ENCODE peak calls at places on chromosomes 1 and 21, in five cellular contexts. Y is gastrocnemius medialis, C is brain microvascular endothelial cell, I is body of pancreas, D is H9. O is an unnamed sample.

GRCh38 chr1:207495816-207496792 is at the start of gene CR1:
- DNase-seq in Y (peak), C (no peak), I (no peak), D (peak), O (peak)

GRCh38 chr1:53074313-53075154 is 12.5 kb downstream of the PODN start:
- DNase-seq in Y (peak), C (no peak), I (no peak), D (peak), O (peak)

GRCh38 chr1:54995835-54996234 is 2.9 kb upstream of the BSND start:
- DNase-seq in Y (no peak), C (no peak), I (no peak), D (no peak), O (no peak)

GRCh38 chr1:101163406-101163770 is 73.4 kb upstream of the S1PR1 start:
- DNase-seq in Y (no peak), C (no peak), I (no peak), D (no peak), O (no peak)

GRCh38 chr1:100458925-100459814 is 78.8 kb upstream of the GPR88 start:
- DNase-seq in Y (peak), C (peak), I (peak), D (peak), O (peak)

GRCh38 chr1:160260436-160261382 is 1.6 kb downstream of the DCAF8 start:
- DNase-seq in Y (no peak), C (peak), I (no peak), D (no peak), O (no peak)

GRCh38 chr1:53652441-53653199 is 86.3 kb downstream of the GLIS1 start:
- DNase-seq in Y (peak), C (no peak), I (no peak), D (no peak), O (no peak)

GRCh38 chr1:212595787-212596714 is 12.5 kb upstream of the ATF3 start:
- DNase-seq in Y (no peak), C (peak), I (peak), D (no peak), O (peak)

GRCh38 chr1:156602557-156602993 is 1.3 kb upstream of the GPATCH4 start:
- DNase-seq in Y (no peak), C (no peak), I (no peak), D (no peak), O (no peak)

GRCh38 chr1:84704872-84705426 is 14.7 kb upstream of the SSX2IP start:
- DNase-seq in Y (no peak), C (no peak), I (no peak), D (no peak), O (no peak)

GRCh38 chr1:248164031-248164430 is 10.6 kb upstream of the OR2M2 start:
- DNase-seq in Y (no peak), C (no peak), I (no peak), D (no peak), O (no peak)

GRCh38 chr1:32775640-32776337 is 41.4 kb downstream of the YARS1 start:
- DNase-seq in Y (no peak), C (no peak), I (no peak), D (no peak), O (no peak)

GRCh38 chr1:160116277-160117147 is 953 bp downstream of the ATP1A2 start:
- DNase-seq in Y (peak), C (no peak), I (no peak), D (no peak), O (no peak)

GRCh38 chr21:37636152-37636860 is 269.7 kb downstream of the DYRK1A start:
- DNase-seq in Y (no peak), C (peak), I (no peak), D (no peak), O (no peak)

GRCh38 chr1:18662286-18662639 is 31.6 kb downstream of the PAX7 start:
- DNase-seq in Y (no peak), C (no peak), I (no peak), D (no peak), O (no peak)

GRCh38 chr1:99788896-99789295 is 22.5 kb upstream of the FRRS1 start:
- DNase-seq in Y (no peak), C (no peak), I (no peak), D (no peak), O (no peak)

GRCh38 chr1:7289694-7290093 is 481.4 kb upstream of the VAMP3 start:
- DNase-seq in Y (no peak), C (no peak), I (no peak), D (no peak), O (no peak)

GRCh38 chr1:197868751-197869501 is 33.5 kb upstream of the C1orf53 start:
- DNase-seq in Y (no peak), C (peak), I (peak), D (peak), O (peak)

GRCh38 chr1:193111641-193112090 is 6.5 kb upstream of the GLRX2 start:
- DNase-seq in Y (peak), C (peak), I (peak), D (no peak), O (peak)

GRCh38 chr1:63721531-63722189 is 52.2 kb upstream of the ROR1 start:
- DNase-seq in Y (no peak), C (peak), I (no peak), D (no peak), O (no peak)

GRCh38 chr21:38831526-38832467 is 26.1 kb downstream of the ETS2 start:
- DNase-seq in Y (peak), C (peak), I (peak), D (no peak), O (peak)

GRCh38 chr21:44530221-44530902 is 9.6 kb downstream of the KRTAP10-1 start:
- DNase-seq in Y (no peak), C (no peak), I (no peak), D (no peak), O (no peak)

GRCh38 chr1:25971044-25971881 is 26.6 kb downstream of the PAFAH2 start:
- DNase-seq in Y (no peak), C (no peak), I (no peak), D (peak), O (no peak)

GRCh38 chr1:147794570-147794969 is 34.2 kb upstream of the GJA5 start:
- DNase-seq in Y (no peak), C (no peak), I (no peak), D (no peak), O (no peak)

GRCh38 chr1:89896105-89896942 is 75.5 kb downstream of the LRRC8D start:
- DNase-seq in Y (no peak), C (no peak), I (no peak), D (no peak), O (no peak)

GRCh38 chr21:42120056-42120903 is 49.2 kb downstream of the UMODL1 start:
- DNase-seq in Y (no peak), C (no peak), I (no peak), D (peak), O (peak)
- H3K27ac ChIP-seq in Y (no peak), C (no peak), I (no peak), D (no peak), O (no peak)

DNA sequence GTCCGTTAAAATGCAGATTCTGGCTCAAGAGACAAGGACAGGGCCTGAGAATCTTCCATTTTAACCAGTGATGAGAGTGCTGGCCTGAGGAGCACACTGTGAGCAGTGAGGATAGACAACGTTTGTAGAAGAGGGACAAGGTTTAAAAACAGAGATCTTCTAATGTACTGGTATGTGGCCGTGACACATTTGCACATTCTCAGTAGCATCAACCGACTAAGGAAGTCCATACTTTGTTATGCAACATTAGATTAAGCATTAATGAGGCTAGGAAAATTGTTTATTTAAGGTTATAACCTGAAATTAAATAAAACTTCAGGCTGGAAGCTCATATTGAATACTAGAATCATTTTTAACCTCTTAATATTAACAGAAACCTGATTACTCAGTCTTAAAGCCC is 98.9 kb downstream of the SLC45A1 start:
- DNase-seq in Y (no peak), C (no peak), I (no peak), D (no peak), O (no peak)
- H3K27ac ChIP-seq in Y (peak), C (no peak), I (peak), D (no peak), O (peak)

DNA sequence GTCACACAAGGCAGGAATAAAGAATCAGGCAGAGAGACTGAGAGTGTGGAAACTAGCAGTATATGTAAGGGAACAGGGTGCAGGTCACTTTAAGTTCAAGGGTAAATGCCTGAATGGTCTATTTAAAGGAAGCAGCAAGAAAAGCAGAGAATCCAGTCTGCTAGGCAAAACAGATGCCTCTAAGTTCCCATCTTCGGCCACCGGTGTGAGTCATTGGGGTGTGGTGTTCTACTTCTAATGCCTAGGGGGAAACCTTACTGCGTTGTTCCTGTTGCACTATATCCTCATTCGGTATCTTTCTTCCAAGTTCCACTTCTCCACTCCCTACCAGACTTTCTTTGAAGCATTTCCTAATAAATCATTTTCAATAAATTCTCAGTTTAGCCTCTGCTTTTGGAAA is 259.8 kb downstream of the HHIPL2 start:
- DNase-seq in Y (peak), C (no peak), I (no peak), D (no peak), O (no peak)
- H3K27ac ChIP-seq in Y (no peak), C (no peak), I (no peak), D (no peak), O (no peak)

GRCh38 chr1:246005067-246005466 is 502.0 kb downstream of the SMYD3 start:
- DNase-seq in Y (no peak), C (peak), I (no peak), D (no peak), O (no peak)
- H3K27ac ChIP-seq in Y (no peak), C (peak), I (no peak), D (no peak), O (no peak)

GRCh38 chr21:34537838-34538237 is 25.8 kb upstream of the KCNE1 start:
- DNase-seq in Y (no peak), C (no peak), I (no peak), D (no peak), O (no peak)

GRCh38 chr21:34534522-34534921 is 22.5 kb upstream of the KCNE1 start:
- DNase-seq in Y (no peak), C (no peak), I (no peak), D (no peak), O (no peak)

GRCh38 chr21:34535886-34536285 is 23.9 kb upstream of the KCNE1 start:
- DNase-seq in Y (no peak), C (no peak), I (no peak), D (no peak), O (no peak)

GRCh38 chr21:34536311-34536710 is 24.3 kb upstream of the KCNE1 start:
- DNase-seq in Y (no peak), C (no peak), I (no peak), D (no peak), O (no peak)

DNA sequence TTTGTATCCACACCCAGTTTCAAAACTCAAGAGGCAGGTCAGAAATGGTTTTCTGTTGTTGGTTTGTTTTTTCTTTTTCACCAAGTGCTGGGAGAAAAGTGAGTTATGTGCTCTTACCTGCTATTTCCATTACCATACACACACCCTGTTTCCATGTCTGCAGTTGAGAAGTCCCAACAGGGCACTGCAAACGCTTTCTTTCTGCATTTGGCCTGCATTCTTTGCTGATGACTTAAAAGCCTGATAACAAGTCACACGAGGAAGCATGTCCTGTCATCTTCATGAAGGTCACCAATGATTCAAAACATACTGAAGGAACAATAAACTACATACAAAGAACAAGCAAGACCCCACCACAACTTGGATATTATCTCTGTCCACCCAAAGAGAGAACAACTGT is 24.8 kb upstream of the KCNE1 start:
- DNase-seq in Y (no peak), C (no peak), I (no peak), D (no peak), O (no peak)
- H3K27ac ChIP-seq in Y (no peak), C (no peak), I (peak), D (no peak), O (no peak)

O was measured in transverse colon.